ENCODE peak calls at places on chromosomes 16 and 17, in nine cellular contexts. One of them, this sample, is unnamed. For H3K4me1 and H3K27me3, the result is how much of the 10 kb centered on the place peaks cover.

GRCh38 chr16:69937465-69937951 is 13.6 kb upstream of the CLEC18A start:
- DNase-seq in Peyer's patch: no peak
- DNase-seq in uterus: no peak
- DNase-seq in testis: peak
- DNase-seq in body of pancreas: no peak
- DNase-seq in tibial nerve: no peak
- DNase-seq in gastrocnemius medialis: no peak
- DNase-seq in esophagus squamous epithelium: no peak
- DNase-seq in upper lobe of left lung: no peak
- DNase-seq in this sample: no peak

GRCh38 chr16:71930013-71930563 is 34.8 kb downstream of the IST1 start:
- DNase-seq in tibial nerve: no peak
- DNase-seq in upper lobe of left lung: no peak
- DNase-seq in uterus: no peak
- DNase-seq in gastrocnemius medialis: no peak
- DNase-seq in testis: no peak
- DNase-seq in body of pancreas: no peak
- DNase-seq in esophagus squamous epithelium: no peak
- DNase-seq in Peyer's patch: no peak
- DNase-seq in this sample: no peak

GRCh38 chr17:44007346-44008204 is 3.2 kb downstream of the NAGS start:
- DNase-seq in esophagus squamous epithelium: no peak
- DNase-seq in Peyer's patch: no peak
- DNase-seq in testis: no peak
- DNase-seq in tibial nerve: no peak
- DNase-seq in uterus: no peak
- DNase-seq in gastrocnemius medialis: no peak
- DNase-seq in upper lobe of left lung: no peak
- DNase-seq in body of pancreas: no peak
- DNase-seq in this sample: peak

GRCh38 chr17:59165933-59166342 is 10.4 kb downstream of the PRR11 start:
- DNase-seq in esophagus squamous epithelium: no peak
- DNase-seq in tibial nerve: no peak
- DNase-seq in testis: peak
- DNase-seq in uterus: no peak
- DNase-seq in gastrocnemius medialis: no peak
- DNase-seq in upper lobe of left lung: no peak
- DNase-seq in Peyer's patch: peak
- DNase-seq in body of pancreas: peak
- DNase-seq in this sample: no peak

GRCh38 chr16:2328428-2328827 is 12.1 kb downstream of the ABCA3 start:
- DNase-seq in testis: no peak
- DNase-seq in esophagus squamous epithelium: no peak
- DNase-seq in upper lobe of left lung: peak
- DNase-seq in body of pancreas: no peak
- DNase-seq in Peyer's patch: peak
- DNase-seq in gastrocnemius medialis: no peak
- DNase-seq in uterus: no peak
- DNase-seq in tibial nerve: no peak
- DNase-seq in this sample: peak

GRCh38 chr17:79600613-79601221 is 10.1 kb downstream of the RBFOX3 start:
- DNase-seq in gastrocnemius medialis: no peak
- DNase-seq in tibial nerve: no peak
- DNase-seq in body of pancreas: no peak
- DNase-seq in testis: no peak
- DNase-seq in Peyer's patch: no peak
- DNase-seq in esophagus squamous epithelium: no peak
- DNase-seq in upper lobe of left lung: no peak
- DNase-seq in uterus: no peak
- DNase-seq in this sample: no peak

GRCh38 chr17:1498869-1499268 is 6.4 kb upstream of the MYO1C start:
- DNase-seq in testis: no peak
- DNase-seq in Peyer's patch: no peak
- DNase-seq in tibial nerve: no peak
- DNase-seq in gastrocnemius medialis: no peak
- DNase-seq in esophagus squamous epithelium: no peak
- DNase-seq in upper lobe of left lung: no peak
- DNase-seq in body of pancreas: no peak
- DNase-seq in uterus: no peak
- DNase-seq in this sample: no peak

GRCh38 chr17:22695228-22695619 is 1002.9 kb downstream of the KCNJ18 start:
- DNase-seq in Peyer's patch: no peak
- DNase-seq in body of pancreas: no peak
- DNase-seq in testis: no peak
- DNase-seq in uterus: no peak
- DNase-seq in tibial nerve: no peak
- DNase-seq in upper lobe of left lung: no peak
- DNase-seq in gastrocnemius medialis: no peak
- DNase-seq in esophagus squamous epithelium: no peak
- DNase-seq in this sample: no peak

GRCh38 chr16:54447606-54448440 is 161.2 kb upstream of the IRX3 start:
- DNase-seq in testis: no peak
- DNase-seq in tibial nerve: no peak
- DNase-seq in upper lobe of left lung: no peak
- DNase-seq in body of pancreas: no peak
- DNase-seq in esophagus squamous epithelium: no peak
- DNase-seq in gastrocnemius medialis: no peak
- DNase-seq in uterus: no peak
- DNase-seq in Peyer's patch: no peak
- DNase-seq in this sample: no peak

GRCh38 chr16:4938683-4939030 is 1.7 kb upstream of the PPL start:
- DNase-seq in body of pancreas: no peak
- DNase-seq in Peyer's patch: no peak
- DNase-seq in gastrocnemius medialis: no peak
- DNase-seq in testis: no peak
- DNase-seq in uterus: no peak
- DNase-seq in upper lobe of left lung: no peak
- DNase-seq in tibial nerve: no peak
- DNase-seq in esophagus squamous epithelium: no peak
- DNase-seq in this sample: no peak

GRCh38 chr16:48607056-48607825 is 2.7 kb downstream of the N4BP1 start:
- DNase-seq in gastrocnemius medialis: no peak
- DNase-seq in upper lobe of left lung: peak
- DNase-seq in esophagus squamous epithelium: no peak
- DNase-seq in body of pancreas: peak
- DNase-seq in tibial nerve: no peak
- DNase-seq in Peyer's patch: no peak
- DNase-seq in testis: no peak
- DNase-seq in uterus: no peak
- DNase-seq in this sample: no peak

GRCh38 chr17:48871035-48871550 is 21.5 kb upstream of the ATP5MC1 start:
- DNase-seq in Peyer's patch: no peak
- DNase-seq in esophagus squamous epithelium: no peak
- DNase-seq in body of pancreas: no peak
- DNase-seq in testis: no peak
- DNase-seq in upper lobe of left lung: no peak
- DNase-seq in tibial nerve: no peak
- DNase-seq in uterus: no peak
- DNase-seq in gastrocnemius medialis: no peak
- DNase-seq in this sample: no peak

GRCh38 chr17:36094746-36095145 is 4.8 kb upstream of the CCL3 start:
- DNase-seq in uterus: no peak
- DNase-seq in esophagus squamous epithelium: no peak
- DNase-seq in body of pancreas: no peak
- DNase-seq in tibial nerve: no peak
- DNase-seq in Peyer's patch: no peak
- DNase-seq in testis: no peak
- DNase-seq in gastrocnemius medialis: no peak
- DNase-seq in upper lobe of left lung: no peak
- DNase-seq in this sample: no peak

GRCh38 chr16:84115919-84116719 is 623 bp downstream of the MBTPS1 start:
- DNase-seq in tibial nerve: no peak
- DNase-seq in esophagus squamous epithelium: no peak
- DNase-seq in body of pancreas: peak
- DNase-seq in uterus: peak
- DNase-seq in testis: peak
- DNase-seq in upper lobe of left lung: peak
- DNase-seq in gastrocnemius medialis: peak
- DNase-seq in Peyer's patch: peak
- DNase-seq in this sample: peak

GRCh38 chr16:7051586-7052349 is 280.9 kb upstream of the RBFOX1 start:
- DNase-seq in tibial nerve: no peak
- DNase-seq in body of pancreas: no peak
- DNase-seq in testis: no peak
- DNase-seq in uterus: no peak
- DNase-seq in esophagus squamous epithelium: no peak
- DNase-seq in upper lobe of left lung: no peak
- DNase-seq in Peyer's patch: no peak
- DNase-seq in gastrocnemius medialis: no peak
- DNase-seq in this sample: no peak

GRCh38 chr17:77951123-77951522 is 7.4 kb upstream of the TNRC6C start:
- DNase-seq in uterus: no peak
- DNase-seq in Peyer's patch: no peak
- DNase-seq in testis: no peak
- DNase-seq in esophagus squamous epithelium: no peak
- DNase-seq in tibial nerve: no peak
- DNase-seq in upper lobe of left lung: no peak
- DNase-seq in body of pancreas: no peak
- DNase-seq in gastrocnemius medialis: no peak
- DNase-seq in this sample: no peak

GRCh38 chr17:18968945-18969887 is 17.3 kb downstream of the SLC5A10 start:
- DNase-seq in gastrocnemius medialis: no peak
- DNase-seq in tibial nerve: no peak
- DNase-seq in body of pancreas: no peak
- DNase-seq in testis: no peak
- DNase-seq in uterus: peak
- DNase-seq in Peyer's patch: peak
- DNase-seq in esophagus squamous epithelium: no peak
- DNase-seq in upper lobe of left lung: no peak
- DNase-seq in this sample: no peak

GRCh38 chr17:66459811-66460270 is 157.4 kb downstream of the PRKCA start:
- DNase-seq in gastrocnemius medialis: peak
- DNase-seq in testis: peak
- DNase-seq in body of pancreas: peak
- DNase-seq in upper lobe of left lung: peak
- DNase-seq in tibial nerve: peak
- DNase-seq in uterus: peak
- DNase-seq in Peyer's patch: peak
- DNase-seq in esophagus squamous epithelium: no peak
- DNase-seq in this sample: peak

GRCh38 chr17:32486091-32486700 is 597 bp upstream of the CDK5R1 start:
- DNase-seq in uterus: peak
- DNase-seq in tibial nerve: no peak
- DNase-seq in body of pancreas: peak
- DNase-seq in gastrocnemius medialis: peak
- DNase-seq in esophagus squamous epithelium: no peak
- DNase-seq in upper lobe of left lung: peak
- DNase-seq in testis: peak
- DNase-seq in Peyer's patch: peak
- DNase-seq in this sample: peak
- TF ChIP-seq POLR2A in uterus: no peak
- TF ChIP-seq POLR2A in tibial nerve: peak
- TF ChIP-seq POLR2A in body of pancreas: no peak
- TF ChIP-seq POLR2A in gastrocnemius medialis: peak
- TF ChIP-seq POLR2A in esophagus squamous epithelium: no peak
- TF ChIP-seq POLR2A in upper lobe of left lung: no peak
- TF ChIP-seq POLR2A in testis: no peak
- TF ChIP-seq POLR2A in Peyer's patch: no peak
- TF ChIP-seq POLR2A in this sample: peak

DNA sequence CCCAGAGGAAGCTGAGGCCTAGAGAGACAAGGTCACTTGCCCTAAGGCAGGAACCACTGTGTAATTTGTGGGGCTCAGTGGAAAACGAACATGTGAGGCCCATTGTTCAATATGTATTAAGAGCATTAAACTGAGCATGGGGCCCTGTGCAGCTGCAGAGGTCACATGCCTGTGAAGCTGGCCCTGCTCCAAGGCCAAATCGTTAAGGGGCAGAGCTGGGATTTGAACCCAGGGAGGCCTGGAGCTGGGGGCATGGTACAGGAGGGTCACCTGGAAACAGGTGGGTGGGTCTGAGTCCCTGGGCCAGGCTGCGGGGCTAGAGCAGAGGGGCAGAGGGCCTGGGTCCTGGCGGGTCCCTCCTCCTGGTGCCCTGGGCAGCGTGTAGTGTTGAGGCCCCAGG is 19.7 kb downstream of the C16orf74 start:
- DNase-seq in gastrocnemius medialis: no peak
- DNase-seq in upper lobe of left lung: no peak
- DNase-seq in testis: no peak
- DNase-seq in body of pancreas: peak
- DNase-seq in tibial nerve: no peak
- DNase-seq in Peyer's patch: no peak
- DNase-seq in uterus: no peak
- DNase-seq in esophagus squamous epithelium: no peak
- DNase-seq in this sample: no peak
- H3K4me1 ChIP-seq in gastrocnemius medialis: under half
- H3K4me1 ChIP-seq in upper lobe of left lung: under half
- H3K4me1 ChIP-seq in testis: under half
- H3K4me1 ChIP-seq in body of pancreas: under half
- H3K4me1 ChIP-seq in tibial nerve: under half
- H3K4me1 ChIP-seq in Peyer's patch: under half
- H3K4me1 ChIP-seq in uterus: under half
- H3K4me1 ChIP-seq in esophagus squamous epithelium: under half
- H3K4me1 ChIP-seq in this sample: under half

GRCh38 chr16:68283840-68284595 is 19.7 kb downstream of the SLC7A6 start:
- DNase-seq in esophagus squamous epithelium: no peak
- DNase-seq in upper lobe of left lung: no peak
- DNase-seq in uterus: no peak
- DNase-seq in tibial nerve: peak
- DNase-seq in Peyer's patch: peak
- DNase-seq in gastrocnemius medialis: peak
- DNase-seq in testis: peak
- DNase-seq in body of pancreas: no peak
- DNase-seq in this sample: no peak
- H3K27me3 ChIP-seq in esophagus squamous epithelium: under half
- H3K27me3 ChIP-seq in upper lobe of left lung: under half
- H3K27me3 ChIP-seq in uterus: under half
- H3K27me3 ChIP-seq in tibial nerve: under half
- H3K27me3 ChIP-seq in Peyer's patch: under half
- H3K27me3 ChIP-seq in gastrocnemius medialis: under half
- H3K27me3 ChIP-seq in testis: under half
- H3K27me3 ChIP-seq in body of pancreas: under half
- H3K27me3 ChIP-seq in this sample: under half

GRCh38 chr16:30659507-30660423 is 1.5 kb downstream of the FBRS start:
- DNase-seq in Peyer's patch: peak
- DNase-seq in gastrocnemius medialis: no peak
- DNase-seq in testis: no peak
- DNase-seq in body of pancreas: no peak
- DNase-seq in tibial nerve: no peak
- DNase-seq in uterus: no peak
- DNase-seq in upper lobe of left lung: peak
- DNase-seq in esophagus squamous epithelium: no peak
- DNase-seq in this sample: no peak

GRCh38 chr16:30658731-30659506 is 688 bp downstream of the FBRS start:
- DNase-seq in testis: peak
- DNase-seq in esophagus squamous epithelium: peak
- DNase-seq in body of pancreas: no peak
- DNase-seq in gastrocnemius medialis: peak
- DNase-seq in tibial nerve: peak
- DNase-seq in Peyer's patch: peak
- DNase-seq in upper lobe of left lung: peak
- DNase-seq in uterus: peak
- DNase-seq in this sample: peak

GRCh38 chr16:30662449-30662848 is 4.2 kb downstream of the FBRS start:
- DNase-seq in testis: no peak
- DNase-seq in Peyer's patch: no peak
- DNase-seq in tibial nerve: no peak
- DNase-seq in uterus: no peak
- DNase-seq in esophagus squamous epithelium: no peak
- DNase-seq in upper lobe of left lung: no peak
- DNase-seq in gastrocnemius medialis: no peak
- DNase-seq in body of pancreas: no peak
- DNase-seq in this sample: no peak

GRCh38 chr16:30663038-30663437 is 4.8 kb downstream of the FBRS start:
- DNase-seq in testis: no peak
- DNase-seq in esophagus squamous epithelium: no peak
- DNase-seq in Peyer's patch: no peak
- DNase-seq in tibial nerve: no peak
- DNase-seq in body of pancreas: no peak
- DNase-seq in gastrocnemius medialis: no peak
- DNase-seq in upper lobe of left lung: no peak
- DNase-seq in uterus: no peak
- DNase-seq in this sample: no peak

GRCh38 chr16:30660424-30661251 is 2.4 kb downstream of the FBRS start:
- DNase-seq in tibial nerve: no peak
- DNase-seq in upper lobe of left lung: no peak
- DNase-seq in body of pancreas: no peak
- DNase-seq in gastrocnemius medialis: no peak
- DNase-seq in uterus: no peak
- DNase-seq in Peyer's patch: peak
- DNase-seq in esophagus squamous epithelium: no peak
- DNase-seq in testis: no peak
- DNase-seq in this sample: no peak
- TF ChIP-seq POLR2A in tibial nerve: no peak
- TF ChIP-seq POLR2A in upper lobe of left lung: no peak
- TF ChIP-seq POLR2A in body of pancreas: no peak
- TF ChIP-seq POLR2A in gastrocnemius medialis: no peak
- TF ChIP-seq POLR2A in uterus: no peak
- TF ChIP-seq POLR2A in Peyer's patch: peak
- TF ChIP-seq POLR2A in esophagus squamous epithelium: no peak
- TF ChIP-seq POLR2A in testis: no peak
- TF ChIP-seq POLR2A in this sample: no peak

This sample was measured in right lobe of liver.